ENCODE peak calls at places on chromosomes 2 and 18, in six cellular contexts. L, X, S, P, G and F are unnamed samples.

GRCh38 chr18:27447530-27447929 is 262.4 kb upstream of the CHST9 start:
- DNase-seq in P (no peak), X (no peak), G (no peak), S (no peak), L (no peak), F (no peak)

GRCh38 chr2:49289711-49290110 is 135.4 kb upstream of the FSHR start:
- DNase-seq in L (no peak), X (no peak), S (no peak), G (no peak), P (no peak), F (no peak)

GRCh38 chr2:83368916-83369315 is 1090.2 kb downstream of the SUCLG1 start:
- DNase-seq in X (no peak), G (no peak), S (no peak), P (no peak), L (no peak), F (no peak)

GRCh38 chr2:166924967-166925366 is 36.7 kb downstream of the XIRP2 start:
- DNase-seq in S (no peak), X (no peak), G (no peak), L (no peak), P (no peak), F (no peak)

GRCh38 chr2:9703085-9703641 is 72.4 kb upstream of the YWHAQ start:
- DNase-seq in S (no peak), X (peak; percentile 89), G (no peak), L (no peak), P (peak; percentile 59), F (no peak)

GRCh38 chr18:35408843-35409261 is 31.7 kb upstream of the ZNF396 start:
- DNase-seq in S (no peak), X (no peak), L (no peak), G (no peak), P (no peak), F (no peak)

GRCh38 chr18:77055429-77056310 is 76.9 kb downstream of the MBP start:
- DNase-seq in X (no peak), G (no peak), P (no peak), S (no peak), L (no peak), F (no peak)

GRCh38 chr18:25121442-25121841 is 230.5 kb downstream of the ZNF521 start:
- DNase-seq in X (no peak), L (no peak), S (peak; percentile 34), G (no peak), P (peak; percentile 39), F (peak; percentile 30)

GRCh38 chr18:63523660-63524059 is 18.5 kb upstream of the SERPINB12 start:
- DNase-seq in L (no peak), X (no peak), G (no peak), P (peak; percentile 30), S (no peak), F (peak; percentile 42)

GRCh38 chr2:98909381-98910211 is 26.4 kb downstream of the CRACDL start:
- DNase-seq in P (peak; percentile 86), L (no peak), S (peak; percentile 90), X (no peak), G (peak; percentile 94), F (peak; percentile 90)

GRCh38 chr2:126304147-126304546 is 351.8 kb upstream of the GYPC start:
- DNase-seq in G (no peak), X (no peak), P (no peak), S (no peak), L (no peak), F (no peak)

GRCh38 chr2:219475278-219475677 is 23.4 kb upstream of the GMPPA start:
- DNase-seq in G (no peak), S (no peak), P (no peak), L (no peak), X (no peak), F (no peak)

GRCh38 chr2:10446631-10447030 is 1.5 kb downstream of the ODC1 start:
- DNase-seq in S (no peak), X (no peak), P (no peak), L (no peak), G (no peak), F (no peak)

GRCh38 chr18:62045316-62045715 is 141.5 kb downstream of the PIGN start:
- DNase-seq in G (no peak), L (no peak), X (no peak), P (no peak), S (no peak), F (no peak)

GRCh38 chr2:83273322-83273721 is 1185.8 kb downstream of the SUCLG1 start:
- DNase-seq in L (no peak), P (no peak), X (no peak), S (no peak), G (no peak), F (no peak)

GRCh38 chr2:25400576-25401241 is 59.0 kb upstream of the DNMT3A start:
- DNase-seq in S (no peak), P (no peak), G (no peak), L (no peak), X (no peak), F (no peak)

GRCh38 chr2:97707428-97708380 is 5.7 kb upstream of the ZAP70 start:
- DNase-seq in P (no peak), X (no peak), G (no peak), S (peak; percentile 25), L (no peak), F (no peak)

GRCh38 chr2:88658318-88658717 is 31.1 kb upstream of the EIF2AK3 start:
- DNase-seq in L (no peak), X (no peak), G (no peak), S (no peak), P (no peak), F (no peak)

GRCh38 chr2:47520825-47521665 is 118.1 kb downstream of the MSH2 start:
- DNase-seq in S (peak; percentile 64), P (no peak), X (peak; percentile 74), G (no peak), L (no peak), F (peak; percentile 84)
- H3K27ac ChIP-seq in S (no peak overlapping the region), P (no peak overlapping the region), X (peak overlapping the region; percentile 23), G (peak overlapping the region; percentile 89), L (no peak overlapping the region), F (no peak overlapping the region)

GRCh38 chr2:45734336-45734735 is 82.9 kb downstream of the PRKCE start:
- DNase-seq in X (no peak), L (no peak), G (no peak), P (no peak), S (no peak), F (no peak)

GRCh38 chr2:45736757-45737704 is 85.6 kb downstream of the PRKCE start:
- DNase-seq in P (no peak), X (no peak), S (no peak), G (no peak), L (no peak), F (no peak)

GRCh38 chr2:45732946-45733345 is 81.5 kb downstream of the PRKCE start:
- DNase-seq in X (no peak), G (no peak), P (no peak), L (no peak), S (no peak), F (no peak)

GRCh38 chr2:45732436-45732835 is 81.0 kb downstream of the PRKCE start:
- DNase-seq in X (no peak), S (no peak), G (no peak), P (no peak), L (no peak), F (no peak)

DNA sequence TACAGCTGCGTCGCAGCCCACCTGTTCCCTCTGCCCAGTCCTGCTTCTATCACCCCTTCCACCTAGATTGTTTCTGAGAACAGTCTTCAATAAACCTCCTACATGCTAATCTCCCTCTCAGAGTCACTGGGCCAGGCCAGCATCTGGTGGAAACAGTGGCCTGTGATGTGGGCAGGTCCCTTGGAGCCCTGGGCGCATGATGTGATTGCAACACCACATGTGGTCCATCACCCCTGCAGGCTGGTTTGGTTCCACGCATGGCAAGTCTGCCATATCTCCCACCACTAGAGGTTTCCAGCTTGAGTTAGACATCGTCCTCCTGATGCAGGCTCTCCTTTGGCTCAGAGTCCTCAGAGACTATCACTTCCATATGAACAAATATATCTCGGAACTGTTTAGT is 83.5 kb downstream of the PRKCE start:
- DNase-seq in L (no peak), P (no peak), G (no peak), X (no peak), S (no peak), F (no peak)
- H3K27ac ChIP-seq in L (no peak overlapping the region), P (no peak overlapping the region), G (no peak overlapping the region), X (no peak overlapping the region), S (no peak overlapping the region), F (no peak overlapping the region)

DNA sequence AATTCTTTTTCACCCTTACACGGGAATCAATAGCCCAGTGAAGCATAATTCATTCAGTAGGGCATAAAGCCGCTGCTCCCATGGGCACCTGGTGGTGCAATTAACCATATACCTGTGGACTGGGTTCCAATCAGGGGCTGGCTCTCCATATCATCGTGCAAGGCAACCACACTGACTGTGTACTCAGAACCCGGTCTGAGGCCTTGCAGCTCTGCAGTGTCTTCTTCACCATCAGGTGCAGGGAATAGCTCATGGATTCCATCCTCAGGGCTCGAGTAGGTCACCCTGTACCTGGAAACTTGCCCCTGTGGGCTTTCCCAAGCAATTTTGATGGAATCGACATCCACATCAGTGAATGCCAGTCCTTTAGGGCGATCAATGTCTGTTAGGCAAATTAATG is 55.2 kb downstream of the FN1 start:
- DNase-seq in S (no peak), G (no peak), X (no peak), L (no peak), P (no peak), F (no peak)
- H3K27ac ChIP-seq in S (no peak overlapping the region), G (no peak overlapping the region), X (no peak overlapping the region), L (peak overlapping the region; percentile 6), P (no peak overlapping the region), F (no peak overlapping the region)

GRCh38 chr18:46262856-46263255 is 158.7 kb downstream of the HAUS1 start:
- DNase-seq in G (no peak), P (peak; percentile 32), X (no peak), L (no peak), S (no peak), F (no peak)

GRCh38 chr18:46265190-46266156 is 161.3 kb downstream of the HAUS1 start:
- DNase-seq in G (no peak), L (no peak), S (no peak), P (no peak), X (no peak), F (peak; percentile 24)

GRCh38 chr18:46260879-46261143 is 156.6 kb downstream of the HAUS1 start:
- DNase-seq in L (no peak), X (no peak), P (no peak), S (no peak), G (no peak), F (no peak)

GRCh38 chr18:46261799-46262198 is 157.6 kb downstream of the HAUS1 start:
- DNase-seq in S (peak; percentile 49), L (no peak), P (peak; percentile 32), G (no peak), X (no peak), F (peak; percentile 71)

DNA sequence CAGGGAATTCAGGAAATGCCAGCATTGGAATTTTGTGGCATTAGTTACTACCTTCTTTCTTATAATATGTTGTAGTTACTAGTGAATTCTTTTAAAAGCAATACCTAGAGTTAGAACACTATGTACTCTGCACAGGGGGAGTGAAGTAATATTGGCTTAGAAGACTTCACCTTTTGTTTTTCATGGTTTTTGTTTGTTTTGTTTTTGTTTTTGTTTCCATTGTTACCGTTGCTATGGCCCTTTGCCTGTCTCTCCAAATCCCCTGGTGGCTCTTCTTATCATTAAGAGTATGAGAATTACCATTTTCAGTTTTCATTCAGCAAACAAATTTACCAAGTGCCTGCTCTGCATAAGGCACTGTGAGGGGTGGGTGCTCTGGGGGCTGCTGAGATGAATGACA is 160.1 kb downstream of the HAUS1 start:
- DNase-seq in S (no peak), L (no peak), X (peak; percentile 53), G (no peak), P (peak; percentile 95), F (peak; percentile 87)
- H3K27ac ChIP-seq in S (no peak overlapping the region), L (no peak overlapping the region), X (no peak overlapping the region), G (no peak overlapping the region), P (no peak overlapping the region), F (peak overlapping the region; percentile 67)